ENCODE peak calls at places on chromosomes 12 and 14, in eight cellular contexts. H is lower lobe of right lung, B is transverse colon, T is GM23248, R is aorta, A is cardiac muscle cell, O is prostate gland, P is upper lobe of left lung. K is an unnamed sample. For H3K4me1, the result is how much of the 10 kb centered on the place peaks cover.

GRCh38 chr12:40691913-40692616 is at the start of gene CNTN1:
- DNase-seq in H (peak), B (peak), T (peak), R (peak), A (peak), O (peak), P (peak), K (no peak)

GRCh38 chr12:128088926-128089325 is 178.0 kb upstream of the TMEM132C start:
- DNase-seq in H (no peak), B (no peak), T (no peak), R (no peak), A (no peak), O (no peak), P (no peak), K (no peak)

GRCh38 chr14:47040490-47040889 is 388.9 kb upstream of the RPL10L start:
- DNase-seq in H (no peak), B (no peak), T (no peak), R (no peak), A (peak), O (no peak), P (peak), K (peak)

GRCh38 chr12:51896236-51896635 is 8.3 kb downstream of the ANKRD33 start:
- DNase-seq in H (no peak), B (no peak), T (no peak), R (no peak), A (no peak), O (no peak), P (no peak), K (no peak)

GRCh38 chr14:39268393-39268792 is 34.7 kb downstream of the MIA2 start:
- DNase-seq in H (no peak), B (no peak), T (peak), R (no peak), A (peak), O (no peak), P (no peak), K (no peak)

GRCh38 chr14:26841361-26841760 is 243.5 kb upstream of the NOVA1 start:
- DNase-seq in H (no peak), B (no peak), T (peak), R (no peak), A (no peak), O (no peak), P (no peak), K (no peak)

GRCh38 chr14:21087294-21088091 is 11.0 kb downstream of the ZNF219 start:
- DNase-seq in H (no peak), B (no peak), T (peak), R (peak), A (no peak), O (no peak), P (no peak), K (no peak)

GRCh38 chr12:45637706-45638105 is 91.8 kb upstream of the ARID2 start:
- DNase-seq in H (no peak), B (no peak), T (peak), R (no peak), A (no peak), O (no peak), P (no peak), K (no peak)

GRCh38 chr14:102046337-102047278 is 40.2 kb downstream of the HSP90AA1 start:
- DNase-seq in H (peak), B (peak), T (peak), R (peak), A (peak), O (peak), P (peak), K (peak)

GRCh38 chr14:55107766-55108554 is 21.1 kb upstream of the LGALS3 start:
- DNase-seq in H (peak), B (peak), T (peak), R (peak), A (no peak), O (peak), P (peak), K (peak)

GRCh38 chr12:4152145-4152795 is 121.3 kb upstream of the CCND2 start:
- DNase-seq in H (no peak), B (no peak), T (no peak), R (no peak), A (no peak), O (no peak), P (no peak), K (no peak)

GRCh38 chr12:66188584-66189475 is at the start of gene IRAK3:
- DNase-seq in H (peak), B (peak), T (peak), R (peak), A (peak), O (peak), P (peak), K (peak)

GRCh38 chr14:55383039-55383438 is 28.6 kb downstream of the ATG14 start:
- DNase-seq in H (no peak), B (no peak), T (peak), R (no peak), A (peak), O (no peak), P (peak), K (no peak)

GRCh38 chr12:103841690-103842584 is 903 bp upstream of the NT5DC3 start:
- DNase-seq in H (peak), B (no peak), T (peak), R (peak), A (no peak), O (no peak), P (peak), K (peak)

GRCh38 chr14:61179776-61180398 is 101.3 kb downstream of the TMEM30B start:
- DNase-seq in H (no peak), B (no peak), T (no peak), R (no peak), A (no peak), O (no peak), P (no peak), K (no peak)

GRCh38 chr12:48815281-48816110 is 2.8 kb upstream of the CACNB3 start:
- DNase-seq in H (peak), B (peak), T (peak), R (peak), A (peak), O (peak), P (peak), K (peak)

GRCh38 chr14:35374273-35374681 is 30.3 kb downstream of the NFKBIA start:
- DNase-seq in H (peak), B (peak), T (peak), R (no peak), A (no peak), O (no peak), P (peak), K (no peak)

GRCh38 chr14:83379371-83379770 is 1845.7 kb upstream of the SEL1L start:
- DNase-seq in H (no peak), B (no peak), T (no peak), R (no peak), A (no peak), O (no peak), P (no peak), K (no peak)
- H3K4me1 ChIP-seq in H (under half), B (under half), T (under half), R (under half), A (under half), O (under half), P (under half), K (under half)

GRCh38 chr12:124563401-124563800 is 4.0 kb downstream of the NCOR2 start:
- DNase-seq in H (no peak), B (no peak), T (peak), R (peak), A (no peak), O (no peak), P (no peak), K (no peak)

GRCh38 chr12:124563809-124564208 is 3.6 kb downstream of the NCOR2 start:
- DNase-seq in H (no peak), B (no peak), T (no peak), R (no peak), A (no peak), O (no peak), P (no peak), K (no peak)

GRCh38 chr12:124565071-124565491 is 2.3 kb downstream of the NCOR2 start:
- DNase-seq in H (no peak), B (no peak), T (peak), R (peak), A (no peak), O (no peak), P (no peak), K (no peak)

GRCh38 chr12:124565656-124566180 is 1.7 kb downstream of the NCOR2 start:
- DNase-seq in H (no peak), B (no peak), T (peak), R (no peak), A (no peak), O (no peak), P (no peak), K (no peak)

DNA sequence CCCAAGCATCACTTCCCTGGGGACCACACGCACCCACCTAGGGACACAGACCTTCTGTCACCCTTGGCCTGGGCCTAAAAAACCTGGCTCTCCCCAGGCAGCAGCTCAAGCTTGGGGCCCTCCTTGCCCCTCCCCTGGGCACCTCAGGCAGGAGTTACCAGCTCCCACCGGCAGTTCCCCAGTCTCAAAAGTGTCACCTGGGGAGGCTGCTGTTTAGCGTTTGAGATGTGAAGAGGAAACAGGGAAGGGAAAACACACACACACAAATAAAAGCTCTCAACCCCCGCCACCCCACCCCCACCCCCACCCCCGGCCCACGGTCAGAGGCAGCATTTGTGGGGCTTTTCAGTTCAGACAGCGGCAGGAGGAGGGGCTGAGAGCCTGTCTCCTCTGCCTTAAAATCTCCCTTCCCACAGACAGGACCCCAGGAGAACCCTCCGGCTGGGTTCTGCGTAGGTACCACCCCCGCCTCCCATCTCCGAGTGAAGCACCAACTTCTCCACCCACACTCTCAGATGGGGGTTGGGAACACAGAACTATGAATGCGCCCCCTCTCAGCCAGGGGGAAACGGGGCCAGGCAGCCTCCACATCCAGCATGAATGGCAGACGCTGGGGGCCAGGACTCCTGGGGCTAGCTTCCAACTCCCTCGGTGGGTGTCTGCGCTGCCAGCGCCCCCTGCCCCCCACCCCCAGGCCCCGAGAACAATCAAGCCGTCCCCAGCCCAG is 3.0 kb downstream of the NCOR2 start:
- DNase-seq in H (no peak), B (no peak), T (peak), R (no peak), A (peak), O (no peak), P (no peak), K (no peak)
- H3K4me1 ChIP-seq in H (half or more), B (half or more), T (under half), R (under half), A (under half), O (under half), P (half or more), K (under half)

GRCh38 chr12:26798013-26798412 is 35.0 kb downstream of the ITPR2 start:
- DNase-seq in H (no peak), B (no peak), T (no peak), R (no peak), A (no peak), O (no peak), P (no peak), K (peak)

GRCh38 chr12:26800858-26801257 is 32.1 kb downstream of the ITPR2 start:
- DNase-seq in H (no peak), B (no peak), T (no peak), R (no peak), A (no peak), O (no peak), P (no peak), K (no peak)

GRCh38 chr12:26798669-26799068 is 34.3 kb downstream of the ITPR2 start:
- DNase-seq in H (no peak), B (no peak), T (no peak), R (no peak), A (no peak), O (no peak), P (no peak), K (no peak)

GRCh38 chr12:26800347-26800746 is 32.6 kb downstream of the ITPR2 start:
- DNase-seq in H (no peak), B (no peak), T (no peak), R (no peak), A (no peak), O (no peak), P (no peak), K (no peak)

GRCh38 chr12:26799741-26800140 is 33.3 kb downstream of the ITPR2 start:
- DNase-seq in H (no peak), B (no peak), T (no peak), R (no peak), A (no peak), O (no peak), P (no peak), K (no peak)
- H3K4me1 ChIP-seq in H (under half), B (under half), T (under half), R (under half), A (under half), O (under half), P (under half), K (under half)

GRCh38 chr14:69701269-69701668 is 65.7 kb upstream of the SRSF5 start:
- DNase-seq in H (no peak), B (no peak), T (no peak), R (no peak), A (no peak), O (no peak), P (no peak), K (no peak)
- H3K4me1 ChIP-seq in H (half or more), B (half or more), T (under half), R (under half), A (under half), O (under half), P (half or more), K (under half)

GRCh38 chr12:108309674-108310312 is 29.3 kb downstream of the CMKLR1 start:
- DNase-seq in H (no peak), B (no peak), T (no peak), R (no peak), A (no peak), O (no peak), P (no peak), K (no peak)

GRCh38 chr12:108307006-108307405 is 32.1 kb downstream of the CMKLR1 start:
- DNase-seq in H (no peak), B (no peak), T (peak), R (no peak), A (no peak), O (no peak), P (no peak), K (peak)

GRCh38 chr12:108306506-108306905 is 32.6 kb downstream of the CMKLR1 start:
- DNase-seq in H (no peak), B (no peak), T (no peak), R (no peak), A (no peak), O (no peak), P (no peak), K (no peak)

GRCh38 chr12:108310489-108310888 is 28.6 kb downstream of the CMKLR1 start:
- DNase-seq in H (no peak), B (no peak), T (no peak), R (no peak), A (no peak), O (no peak), P (no peak), K (no peak)

GRCh38 chr12:108308432-108308831 is 30.7 kb downstream of the CMKLR1 start:
- DNase-seq in H (no peak), B (no peak), T (peak), R (no peak), A (no peak), O (no peak), P (no peak), K (no peak)
- H3K4me1 ChIP-seq in H (half or more), B (under half), T (under half), R (under half), A (under half), O (under half), P (half or more), K (under half)

DNA sequence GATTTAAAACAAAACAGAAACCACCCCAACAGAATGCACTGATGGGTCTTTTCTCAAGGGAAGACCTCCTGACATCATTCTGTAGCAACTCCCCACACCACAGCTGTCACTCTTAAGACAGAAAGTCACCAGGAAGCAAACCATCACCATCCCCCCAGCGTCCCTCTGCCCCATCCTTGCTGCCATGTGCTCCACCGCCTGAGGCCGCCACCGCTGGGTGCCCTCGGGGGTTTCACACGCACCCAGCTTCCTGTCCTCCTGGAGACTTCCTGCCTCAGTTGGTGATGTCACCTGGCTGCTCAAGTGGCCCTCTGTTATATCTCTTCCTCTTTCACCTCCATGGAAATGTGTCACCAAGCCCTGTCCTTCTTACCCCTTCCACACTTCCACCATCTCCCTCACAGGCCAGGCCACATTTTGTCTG is 71.4 kb upstream of the GPR68 start:
- DNase-seq in H (no peak), B (peak), T (no peak), R (no peak), A (no peak), O (no peak), P (peak), K (no peak)
- H3K4me1 ChIP-seq in H (under half), B (under half), T (under half), R (under half), A (under half), O (under half), P (under half), K (under half)

DNA sequence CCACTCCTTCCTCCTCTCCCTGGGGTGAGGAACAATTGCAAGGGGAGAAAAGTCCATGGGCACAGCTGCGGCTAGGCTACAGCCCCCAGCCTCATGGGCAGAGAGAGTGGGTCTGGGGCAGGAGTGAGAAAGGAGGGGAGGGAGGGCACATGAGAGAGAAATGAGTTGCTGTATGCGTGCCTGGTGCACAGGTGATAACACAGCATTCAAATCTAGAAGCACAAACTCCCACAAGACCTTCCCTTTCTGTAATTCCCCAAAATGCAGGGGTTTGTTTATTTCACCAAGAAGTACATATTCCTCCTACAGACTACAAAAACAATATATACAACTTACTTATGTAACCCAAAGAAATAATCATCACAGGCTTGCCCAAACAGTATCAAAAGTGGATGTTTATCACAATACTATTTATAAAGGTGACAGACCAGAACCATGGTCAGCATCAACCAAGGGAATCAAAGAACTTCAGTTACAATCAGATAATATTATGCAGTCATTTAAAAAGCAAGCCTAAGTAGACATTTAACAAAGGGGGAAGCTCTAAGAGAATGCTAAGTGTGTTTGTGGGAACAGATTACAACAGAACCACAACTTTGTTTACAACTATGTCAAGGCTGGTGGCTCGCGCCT is 54.2 kb downstream of the ITPK1 start:
- DNase-seq in H (no peak), B (no peak), T (no peak), R (no peak), A (no peak), O (no peak), P (no peak), K (no peak)
- H3K4me1 ChIP-seq in H (under half), B (half or more), T (under half), R (under half), A (under half), O (under half), P (under half), K (under half)

GRCh38 chr14:68716698-68717097 is 76.2 kb downstream of the ZFP36L1 start:
- DNase-seq in H (no peak), B (peak), T (no peak), R (no peak), A (no peak), O (no peak), P (no peak), K (peak)
- H3K4me1 ChIP-seq in H (under half), B (under half), T (under half), R (under half), A (under half), O (under half), P (under half), K (under half)

GRCh38 chr12:130880411-130880885 is 8.6 kb downstream of the RAN start:
- DNase-seq in H (no peak), B (no peak), T (peak), R (no peak), A (no peak), O (no peak), P (no peak), K (no peak)
- H3K4me1 ChIP-seq in H (under half), B (under half), T (under half), R (under half), A (under half), O (under half), P (under half), K (under half)